ENCODE peak calls at places on chromosomes 13 and 19, in six cellular contexts. One of them, this sample, is unnamed.

GRCh38 chr13:95641291-95641811 is 3.2 kb downstream of the DZIP1 start:
- DNase-seq in heart right ventricle: peak; percentile 13
- DNase-seq in GM23338: peak; percentile 70
- DNase-seq in adrenal gland: no peak
- DNase-seq in mucosa of descending colon: no peak
- DNase-seq in A549: no peak
- DNase-seq in this sample: no peak

GRCh38 chr13:95137096-95137495 is 164.2 kb downstream of the ABCC4 start:
- DNase-seq in heart right ventricle: no peak
- DNase-seq in mucosa of descending colon: no peak
- DNase-seq in adrenal gland: no peak
- DNase-seq in GM23338: no peak
- DNase-seq in A549: no peak
- DNase-seq in this sample: no peak

GRCh38 chr19:39144487-39145071 is 19.0 kb downstream of the PAK4 start:
- DNase-seq in mucosa of descending colon: no peak
- DNase-seq in GM23338: peak; percentile 46
- DNase-seq in heart right ventricle: no peak
- DNase-seq in A549: no peak
- DNase-seq in adrenal gland: no peak
- DNase-seq in this sample: peak; percentile 53

GRCh38 chr19:7908078-7908699 is 4.5 kb downstream of the MAP2K7 start:
- DNase-seq in GM23338: peak; percentile 46
- DNase-seq in mucosa of descending colon: no peak
- DNase-seq in adrenal gland: peak; percentile 87
- DNase-seq in heart right ventricle: no peak
- DNase-seq in A549: no peak
- DNase-seq in this sample: no peak

GRCh38 chr13:51614350-51614786 is 30.1 kb downstream of the WDFY2 start:
- DNase-seq in mucosa of descending colon: no peak
- DNase-seq in adrenal gland: peak; percentile 52
- DNase-seq in GM23338: no peak
- DNase-seq in heart right ventricle: no peak
- DNase-seq in A549: no peak
- DNase-seq in this sample: peak; percentile 31

GRCh38 chr19:17404621-17405249 is 695 bp downstream of the BST2 start:
- DNase-seq in GM23338: no peak
- DNase-seq in adrenal gland: no peak
- DNase-seq in mucosa of descending colon: no peak
- DNase-seq in heart right ventricle: no peak
- DNase-seq in A549: no peak
- DNase-seq in this sample: no peak

GRCh38 chr19:15187026-15188007 is 13.5 kb downstream of the NOTCH3 start:
- DNase-seq in heart right ventricle: no peak
- DNase-seq in mucosa of descending colon: no peak
- DNase-seq in A549: no peak
- DNase-seq in GM23338: peak; percentile 82
- DNase-seq in adrenal gland: no peak
- DNase-seq in this sample: peak; percentile 58

GRCh38 chr19:1481224-1481892 is 2.3 kb upstream of the C19orf25 start:
- DNase-seq in mucosa of descending colon: no peak
- DNase-seq in heart right ventricle: no peak
- DNase-seq in GM23338: no peak
- DNase-seq in adrenal gland: no peak
- DNase-seq in A549: no peak
- DNase-seq in this sample: no peak

GRCh38 chr13:101019126-101019525 is 344.5 kb upstream of the TMTC4 start:
- DNase-seq in GM23338: no peak
- DNase-seq in A549: no peak
- DNase-seq in heart right ventricle: no peak
- DNase-seq in adrenal gland: no peak
- DNase-seq in mucosa of descending colon: no peak
- DNase-seq in this sample: no peak

GRCh38 chr13:113404723-113405471 is 41.0 kb upstream of the GRTP1 start:
- DNase-seq in mucosa of descending colon: no peak
- DNase-seq in heart right ventricle: no peak
- DNase-seq in A549: no peak
- DNase-seq in adrenal gland: no peak
- DNase-seq in GM23338: no peak
- DNase-seq in this sample: no peak
- H3K4me1 ChIP-seq in mucosa of descending colon: no peaks in the 10 kb centered on the region
- H3K4me1 ChIP-seq in heart right ventricle: peaks cover 61% of the 10 kb centered on the region
- H3K4me1 ChIP-seq in A549: no peaks in the 10 kb centered on the region
- H3K4me1 ChIP-seq in adrenal gland: no peaks in the 10 kb centered on the region
- H3K4me1 ChIP-seq in GM23338: no peaks in the 10 kb centered on the region
- H3K4me1 ChIP-seq in this sample: no peaks in the 10 kb centered on the region

DNA sequence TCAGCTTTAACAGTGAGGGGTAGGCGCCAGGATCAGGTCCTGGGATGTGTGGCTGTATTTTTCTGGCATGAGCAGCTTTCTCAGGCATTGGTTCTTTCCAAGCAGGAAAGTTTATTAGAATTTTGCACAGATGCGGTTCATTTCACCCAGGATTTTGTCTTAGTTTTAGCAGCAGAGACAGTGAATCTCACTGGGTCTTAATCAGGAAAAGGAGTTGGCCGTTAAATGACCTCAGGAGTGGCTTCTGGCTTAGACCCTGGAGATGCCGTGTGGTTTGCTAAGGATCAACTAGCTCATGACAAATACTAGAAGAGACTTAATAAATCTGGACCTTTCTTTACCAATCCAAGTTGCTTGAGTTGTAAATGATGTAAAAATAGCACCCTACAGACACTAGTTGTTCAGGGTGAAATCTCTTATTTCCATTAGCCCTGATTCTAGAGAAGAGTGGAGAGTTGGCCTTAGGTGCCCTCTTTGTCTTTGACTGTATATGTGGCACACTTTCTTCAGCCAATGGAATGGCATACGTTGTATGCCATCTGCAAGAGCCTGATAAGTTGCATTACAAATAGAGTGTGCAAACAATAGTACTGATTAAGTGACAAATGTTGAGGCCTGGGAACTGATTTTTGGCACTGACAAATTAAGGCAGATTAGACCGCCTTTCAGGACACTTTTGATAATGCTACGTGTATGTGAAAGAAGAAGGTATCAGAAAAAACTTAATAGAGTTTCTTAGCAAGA is 34.0 kb downstream of the LRCH1 start:
- DNase-seq in heart right ventricle: no peak
- DNase-seq in GM23338: no peak
- DNase-seq in A549: no peak
- DNase-seq in adrenal gland: no peak
- DNase-seq in mucosa of descending colon: no peak
- DNase-seq in this sample: no peak
- H3K4me1 ChIP-seq in heart right ventricle: peaks cover 79% of the 10 kb centered on the region
- H3K4me1 ChIP-seq in GM23338: peaks cover 7% of the 10 kb centered on the region
- H3K4me1 ChIP-seq in A549: peaks cover 40% of the 10 kb centered on the region
- H3K4me1 ChIP-seq in adrenal gland: peaks cover 28% of the 10 kb centered on the region
- H3K4me1 ChIP-seq in mucosa of descending colon: peaks cover 13% of the 10 kb centered on the region
- H3K4me1 ChIP-seq in this sample: no peaks in the 10 kb centered on the region

GRCh38 chr13:114260818-114261217 is 20.6 kb upstream of the UPF3A start:
- DNase-seq in mucosa of descending colon: no peak
- DNase-seq in adrenal gland: no peak
- DNase-seq in GM23338: no peak
- DNase-seq in heart right ventricle: no peak
- DNase-seq in A549: no peak
- DNase-seq in this sample: no peak

GRCh38 chr13:114266241-114266640 is 15.2 kb upstream of the UPF3A start:
- DNase-seq in GM23338: no peak
- DNase-seq in mucosa of descending colon: no peak
- DNase-seq in heart right ventricle: no peak
- DNase-seq in adrenal gland: no peak
- DNase-seq in A549: no peak
- DNase-seq in this sample: no peak

GRCh38 chr13:114261328-114261965 is 20.0 kb upstream of the UPF3A start:
- DNase-seq in mucosa of descending colon: no peak
- DNase-seq in adrenal gland: no peak
- DNase-seq in heart right ventricle: no peak
- DNase-seq in GM23338: no peak
- DNase-seq in A549: no peak
- DNase-seq in this sample: peak; percentile 91

GRCh38 chr13:114264886-114265611 is 16.4 kb upstream of the UPF3A start:
- DNase-seq in heart right ventricle: no peak
- DNase-seq in A549: no peak
- DNase-seq in adrenal gland: no peak
- DNase-seq in GM23338: no peak
- DNase-seq in mucosa of descending colon: no peak
- DNase-seq in this sample: no peak

DNA sequence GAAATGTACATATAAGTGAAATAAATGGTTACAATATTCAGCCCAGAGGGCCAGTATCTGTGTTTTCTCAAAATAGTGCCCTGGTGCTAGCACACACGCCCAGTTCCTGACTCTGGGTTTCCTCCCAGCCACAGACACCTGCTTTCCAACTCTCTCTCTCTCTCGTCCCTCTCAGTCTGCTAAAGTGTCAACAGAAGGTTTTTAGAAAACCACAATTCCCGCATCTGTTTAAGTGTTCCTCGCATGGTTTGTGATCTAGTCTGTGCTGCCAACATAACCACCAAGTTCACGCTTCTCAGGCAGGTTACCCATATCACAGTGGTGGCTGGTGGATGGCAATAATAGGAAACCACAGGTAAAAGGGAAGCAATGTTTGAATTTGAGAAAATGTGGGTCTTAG is 17.8 kb upstream of the UPF3A start:
- DNase-seq in heart right ventricle: no peak
- DNase-seq in mucosa of descending colon: no peak
- DNase-seq in A549: no peak
- DNase-seq in adrenal gland: no peak
- DNase-seq in GM23338: no peak
- DNase-seq in this sample: no peak
- H3K4me1 ChIP-seq in heart right ventricle: peaks cover 7% of the 10 kb centered on the region
- H3K4me1 ChIP-seq in mucosa of descending colon: peaks cover 14% of the 10 kb centered on the region
- H3K4me1 ChIP-seq in A549: no peaks in the 10 kb centered on the region
- H3K4me1 ChIP-seq in adrenal gland: no peaks in the 10 kb centered on the region
- H3K4me1 ChIP-seq in GM23338: peaks cover 5% of the 10 kb centered on the region
- H3K4me1 ChIP-seq in this sample: peaks cover 2% of the 10 kb centered on the region

GRCh38 chr19:45872095-45872919 is 8.2 kb downstream of the FOXA3 start:
- DNase-seq in GM23338: no peak
- DNase-seq in heart right ventricle: no peak
- DNase-seq in A549: no peak
- DNase-seq in mucosa of descending colon: no peak
- DNase-seq in adrenal gland: no peak
- DNase-seq in this sample: no peak

GRCh38 chr19:45876161-45876410 is 9.9 kb downstream of the IRF2BP1 start:
- DNase-seq in mucosa of descending colon: no peak
- DNase-seq in A549: no peak
- DNase-seq in adrenal gland: no peak
- DNase-seq in GM23338: no peak
- DNase-seq in heart right ventricle: no peak
- DNase-seq in this sample: no peak

GRCh38 chr19:45873219-45873772 is 9.2 kb downstream of the FOXA3 start:
- DNase-seq in adrenal gland: no peak
- DNase-seq in mucosa of descending colon: no peak
- DNase-seq in heart right ventricle: no peak
- DNase-seq in GM23338: no peak
- DNase-seq in A549: no peak
- DNase-seq in this sample: no peak

GRCh38 chr19:45876411-45877197 is 9.3 kb downstream of the IRF2BP1 start:
- DNase-seq in A549: no peak
- DNase-seq in adrenal gland: no peak
- DNase-seq in mucosa of descending colon: no peak
- DNase-seq in GM23338: peak; percentile 75
- DNase-seq in heart right ventricle: peak; percentile 41
- DNase-seq in this sample: peak; percentile 67

GRCh38 chr19:45874620-45874966 is 10.5 kb downstream of the FOXA3 start:
- DNase-seq in mucosa of descending colon: no peak
- DNase-seq in GM23338: no peak
- DNase-seq in heart right ventricle: no peak
- DNase-seq in A549: no peak
- DNase-seq in adrenal gland: no peak
- DNase-seq in this sample: no peak
- H3K4me1 ChIP-seq in mucosa of descending colon: peaks cover 32% of the 10 kb centered on the region
- H3K4me1 ChIP-seq in GM23338: peaks cover 7% of the 10 kb centered on the region
- H3K4me1 ChIP-seq in heart right ventricle: peaks cover 16% of the 10 kb centered on the region
- H3K4me1 ChIP-seq in A549: no peaks in the 10 kb centered on the region
- H3K4me1 ChIP-seq in adrenal gland: no peaks in the 10 kb centered on the region
- H3K4me1 ChIP-seq in this sample: peaks cover 3% of the 10 kb centered on the region

DNA sequence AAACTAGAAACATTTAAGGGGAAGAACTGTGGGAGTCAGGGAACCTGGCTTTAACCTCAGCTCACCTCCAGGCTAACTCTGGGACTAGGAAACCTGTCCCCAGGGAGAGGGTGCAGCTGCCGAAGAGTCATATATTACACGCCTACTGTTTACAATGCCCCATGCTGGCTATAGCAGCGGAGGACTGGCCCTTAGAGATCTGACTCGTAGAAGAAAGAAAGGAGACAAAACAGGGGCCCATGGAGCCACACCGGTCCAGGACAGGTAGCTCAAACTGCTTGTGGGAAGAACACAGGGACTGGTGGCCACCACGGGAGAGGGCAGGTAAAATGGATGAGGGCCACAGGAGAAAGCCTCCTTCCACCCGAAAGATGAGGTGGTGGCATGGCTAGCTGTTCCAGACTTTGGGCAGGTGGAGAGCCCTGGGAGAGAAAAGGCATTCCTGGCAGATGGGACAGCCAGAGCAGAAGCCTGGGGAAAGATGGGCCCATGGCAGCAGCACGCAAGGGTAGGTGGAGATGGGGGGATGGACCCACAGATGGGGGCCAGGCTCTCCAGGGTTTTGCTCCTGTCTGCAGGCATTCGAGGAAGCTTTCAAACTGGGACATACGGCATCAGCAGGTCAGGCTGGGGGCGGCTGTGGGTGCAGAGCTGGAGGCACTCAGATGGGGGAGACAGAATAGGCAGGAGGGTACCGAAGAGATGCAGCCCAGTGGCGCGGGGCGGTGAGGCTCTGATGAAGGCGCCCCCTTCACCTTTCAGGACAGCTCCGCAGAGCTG is 69.5 kb downstream of the LATS2 start:
- DNase-seq in heart right ventricle: no peak
- DNase-seq in A549: no peak
- DNase-seq in mucosa of descending colon: no peak
- DNase-seq in adrenal gland: no peak
- DNase-seq in GM23338: no peak
- DNase-seq in this sample: no peak
- H3K4me1 ChIP-seq in heart right ventricle: peaks cover 30% of the 10 kb centered on the region
- H3K4me1 ChIP-seq in A549: peaks cover 21% of the 10 kb centered on the region
- H3K4me1 ChIP-seq in mucosa of descending colon: no peaks in the 10 kb centered on the region
- H3K4me1 ChIP-seq in adrenal gland: no peaks in the 10 kb centered on the region
- H3K4me1 ChIP-seq in GM23338: peaks cover 9% of the 10 kb centered on the region
- H3K4me1 ChIP-seq in this sample: no peaks in the 10 kb centered on the region

GRCh38 chr19:6890421-6890913 is 3.1 kb downstream of the ADGRE1 start:
- DNase-seq in GM23338: no peak
- DNase-seq in mucosa of descending colon: no peak
- DNase-seq in adrenal gland: no peak
- DNase-seq in heart right ventricle: no peak
- DNase-seq in A549: no peak
- DNase-seq in this sample: no peak

GRCh38 chr19:6888967-6889366 is 1.6 kb downstream of the ADGRE1 start:
- DNase-seq in mucosa of descending colon: no peak
- DNase-seq in GM23338: no peak
- DNase-seq in adrenal gland: no peak
- DNase-seq in heart right ventricle: no peak
- DNase-seq in A549: no peak
- DNase-seq in this sample: no peak

GRCh38 chr19:6890938-6891337 is 3.6 kb downstream of the ADGRE1 start:
- DNase-seq in GM23338: no peak
- DNase-seq in mucosa of descending colon: no peak
- DNase-seq in heart right ventricle: no peak
- DNase-seq in adrenal gland: no peak
- DNase-seq in A549: no peak
- DNase-seq in this sample: no peak

GRCh38 chr19:6886272-6886671 is 1.1 kb upstream of the ADGRE1 start:
- DNase-seq in mucosa of descending colon: no peak
- DNase-seq in A549: no peak
- DNase-seq in adrenal gland: no peak
- DNase-seq in heart right ventricle: no peak
- DNase-seq in GM23338: no peak
- DNase-seq in this sample: no peak

GRCh38 chr19:6887326-6887725 is at the start of gene ADGRE1:
- DNase-seq in A549: no peak
- DNase-seq in mucosa of descending colon: no peak
- DNase-seq in adrenal gland: peak; percentile 29
- DNase-seq in heart right ventricle: no peak
- DNase-seq in GM23338: no peak
- DNase-seq in this sample: no peak
- H3K4me1 ChIP-seq in A549: no peaks in the 10 kb centered on the region
- H3K4me1 ChIP-seq in mucosa of descending colon: no peaks in the 10 kb centered on the region
- H3K4me1 ChIP-seq in adrenal gland: no peaks in the 10 kb centered on the region
- H3K4me1 ChIP-seq in heart right ventricle: no peaks in the 10 kb centered on the region
- H3K4me1 ChIP-seq in GM23338: no peaks in the 10 kb centered on the region
- H3K4me1 ChIP-seq in this sample: no peaks in the 10 kb centered on the region